ENCODE peak calls at places on chromosomes 16 and 17, in nine cellular contexts. A is neural progenitor cell, G is gastrocnemius medialis, X is testis, V is Panc1, T is osteoblast, B is MM.1S, N is endodermal cell, H is left lung. C is an unnamed sample. For H3K4me1, the result is how much of the 10 kb centered on the place peaks cover.

GRCh38 chr17:73508057-73508930 is 136.0 kb downstream of the SDK2 start:
- DNase-seq in H (peak), X (no peak), B (no peak), A (no peak), N (no peak), V (no peak), G (no peak), T (peak), C (no peak)

GRCh38 chr17:46811978-46812583 is 6.4 kb downstream of the WNT3 start:
- DNase-seq in B (no peak), T (peak), H (no peak), A (peak), X (no peak), G (no peak), V (no peak), N (no peak), C (no peak)

GRCh38 chr17:41499714-41500113 is 5.7 kb downstream of the KRT13 start:
- DNase-seq in T (no peak), V (no peak), G (no peak), B (no peak), H (no peak), N (no peak), A (no peak), X (no peak), C (no peak)

GRCh38 chr17:51640108-51640622 is 379.8 kb downstream of the UTP18 start:
- DNase-seq in G (no peak), N (peak), X (peak), T (no peak), A (peak), H (no peak), V (peak), B (no peak), C (peak)

GRCh38 chr17:75835315-75835987 is 8.8 kb downstream of the UNC13D start:
- DNase-seq in V (no peak), X (no peak), T (no peak), G (no peak), A (peak), B (no peak), H (no peak), N (no peak), C (peak)

GRCh38 chr17:81340606-81341346 is 45.7 kb upstream of the SLC38A10 start:
- DNase-seq in X (no peak), A (no peak), V (no peak), N (peak), B (no peak), G (peak), T (no peak), H (no peak), C (peak)

GRCh38 chr17:45731459-45731858 is 52.7 kb upstream of the CRHR1 start:
- DNase-seq in B (no peak), T (no peak), G (no peak), V (no peak), N (peak), X (no peak), A (no peak), H (no peak), C (no peak)

GRCh38 chr16:28187595-28188004 is 24.2 kb downstream of the XPO6 start:
- DNase-seq in A (no peak), V (no peak), H (no peak), N (no peak), G (no peak), B (peak), X (no peak), T (no peak), C (no peak)

GRCh38 chr17:68701046-68701445 is 99.9 kb upstream of the FAM20A start:
- DNase-seq in V (no peak), H (no peak), G (no peak), A (no peak), T (peak), B (no peak), N (peak), X (no peak), C (no peak)

GRCh38 chr17:73228748-73229236 is 32.9 kb downstream of the CPSF4L start:
- DNase-seq in N (peak), T (peak), A (no peak), B (peak), H (no peak), X (peak), V (no peak), G (peak), C (peak)

GRCh38 chr17:5078106-5079028 is at the start of gene ZFP3:
- DNase-seq in V (no peak), N (peak), T (peak), A (peak), X (peak), B (no peak), G (peak), H (peak), C (peak)

GRCh38 chr16:57422026-57422944 is 17.7 kb downstream of the CCL17 start:
- DNase-seq in V (peak), G (no peak), N (peak), T (peak), X (peak), B (no peak), H (no peak), A (peak), C (peak)

GRCh38 chr17:61253937-61254677 is 145.5 kb upstream of the TBX2 start:
- DNase-seq in A (peak), V (no peak), X (no peak), H (no peak), B (no peak), N (peak), T (peak), G (no peak), C (no peak)

GRCh38 chr16:57539072-57539796 is 2.9 kb upstream of the CCDC102A start:
- DNase-seq in G (no peak), N (no peak), A (no peak), B (peak), V (no peak), H (no peak), T (no peak), X (no peak), C (no peak)

GRCh38 chr16:3058173-3059030 is 7.0 kb upstream of the IL32 start:
- DNase-seq in B (peak), A (peak), T (peak), X (peak), V (no peak), H (peak), N (peak), G (no peak), C (peak)
- TF ChIP-seq CTCF in B (no peak), A (no peak), T (no peak), X (no peak), V (no peak), H (no peak), N (peak), G (no peak), C (no peak)

GRCh38 chr16:84509032-84509950 is 4.8 kb upstream of the MEAK7 start:
- DNase-seq in T (no peak), X (no peak), B (no peak), H (no peak), G (no peak), V (no peak), A (no peak), N (peak), C (no peak)
- H3K4me3 ChIP-seq in T (no peak), X (no peak), B (no peak), H (no peak), G (no peak), V (no peak), A (no peak), N (no peak), C (no peak)

DNA sequence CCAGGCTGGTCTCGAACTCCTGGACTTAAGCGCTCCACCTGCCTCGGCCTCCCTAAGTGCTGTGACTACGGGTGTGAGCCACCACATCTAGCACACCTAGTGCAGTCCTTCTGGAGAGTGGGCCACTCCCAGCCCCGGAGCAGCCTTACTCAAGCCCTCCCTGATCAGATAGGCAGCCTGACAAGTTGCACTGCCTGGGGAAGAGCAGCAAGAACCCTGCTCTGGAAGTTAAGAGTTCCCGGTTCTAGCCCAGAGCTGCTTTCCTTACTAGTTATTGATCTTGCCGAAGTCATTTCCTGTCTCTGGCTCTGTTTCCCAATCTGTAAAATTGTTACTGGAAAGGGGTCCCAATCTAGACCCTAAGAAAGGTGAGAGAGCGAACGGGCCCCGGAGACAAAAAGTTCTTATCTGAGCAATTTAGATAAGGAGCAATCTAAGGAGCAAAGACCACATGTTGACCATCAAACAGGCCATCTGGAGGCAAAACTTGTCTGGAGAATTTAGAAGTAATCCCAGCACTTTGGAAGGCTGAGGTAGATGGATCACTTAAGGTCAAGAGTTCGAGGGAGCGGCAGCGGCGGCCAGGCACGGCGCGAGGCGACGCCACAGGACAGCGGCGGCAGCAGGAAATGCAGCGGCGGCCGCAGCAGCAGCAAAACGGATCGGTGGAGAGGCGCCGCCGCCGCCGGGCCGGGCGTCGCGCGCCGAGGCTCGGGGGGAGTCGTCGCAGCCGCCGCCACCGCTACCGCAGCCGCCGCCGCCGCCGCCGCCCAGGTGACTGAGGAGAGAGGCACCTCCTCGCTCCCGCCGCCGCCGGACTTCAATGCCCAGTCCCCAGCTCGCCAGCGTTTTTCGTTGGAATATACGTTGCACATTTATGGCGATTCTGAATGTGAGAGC is 4.3 kb upstream of the NAGLU start:
- DNase-seq in N (peak), A (peak), G (peak), V (no peak), T (peak), X (peak), B (peak), H (peak), C (peak)
- H3K4me1 ChIP-seq in N (under half), A (under half), G (under half), V (under half), T (under half), X (under half), B (under half), H (under half), C (under half)

DNA sequence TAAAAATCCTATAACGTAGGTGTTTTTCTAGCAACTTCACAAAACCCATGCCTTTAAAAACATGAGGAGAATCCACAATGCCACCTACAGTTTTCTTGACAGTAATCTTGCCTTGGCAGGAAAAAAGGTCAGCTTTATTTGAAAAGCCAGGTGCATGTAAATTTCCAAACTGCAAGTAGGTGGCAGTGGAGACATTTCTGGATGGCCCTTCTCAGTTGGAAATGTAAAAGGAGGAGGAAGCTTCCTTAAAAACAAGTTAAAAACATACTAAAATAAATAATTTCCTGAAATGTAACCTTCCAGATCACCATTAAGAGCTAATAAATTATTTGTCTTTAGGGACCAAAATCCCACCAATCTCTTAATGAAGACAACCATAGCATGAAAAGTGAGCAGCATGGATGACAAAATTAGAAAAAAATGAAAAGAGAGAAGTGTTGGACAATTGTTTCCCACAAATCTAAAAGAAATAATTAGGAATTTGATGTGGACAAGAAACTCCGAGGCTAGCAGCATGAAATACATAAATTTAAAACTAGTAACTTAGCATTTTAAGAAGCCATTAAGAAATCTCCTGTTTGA is 152.2 kb downstream of the SNX11 start:
- DNase-seq in X (no peak), H (no peak), N (peak), V (no peak), G (no peak), A (peak), B (peak), T (no peak), C (no peak)
- TF ChIP-seq CTCF in X (no peak), H (peak), N (peak), V (peak), G (no peak), A (peak), B (peak), T (peak), C (peak)

DNA sequence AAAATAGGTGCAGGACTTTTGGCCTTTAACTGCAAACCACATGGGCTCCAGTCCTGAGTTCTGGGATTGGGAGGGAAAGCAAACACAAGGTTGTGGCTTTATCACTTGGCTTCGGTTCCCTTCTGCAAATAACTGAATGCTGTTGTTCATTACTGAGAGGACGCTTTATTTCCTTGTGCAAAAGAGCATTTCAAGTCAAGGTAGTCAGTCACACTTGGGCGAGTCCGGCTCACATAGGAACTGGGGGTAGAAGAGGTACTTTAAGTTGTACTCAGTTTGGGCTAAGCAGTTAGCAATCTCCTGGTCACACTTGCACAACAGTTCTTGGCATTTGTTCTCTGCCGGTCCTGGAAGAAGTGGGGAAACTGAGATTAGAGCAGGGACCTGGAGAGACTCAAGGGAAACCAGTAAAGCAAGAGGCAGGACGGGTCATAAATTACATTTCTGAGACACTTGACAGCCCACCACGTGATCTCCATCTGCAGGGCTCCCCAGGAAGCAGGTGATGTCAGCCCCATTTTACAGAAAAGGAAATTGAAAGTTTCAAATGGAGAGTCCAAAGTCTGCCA is 21.6 kb downstream of the PLA2G10 start:
- DNase-seq in G (no peak), N (no peak), T (no peak), X (no peak), V (no peak), H (no peak), A (no peak), B (peak), C (no peak)
- H3K4me3 ChIP-seq in G (no peak), N (no peak), T (no peak), X (no peak), V (no peak), H (no peak), A (no peak), B (peak), C (no peak)